ENCODE peak calls at places on chromosomes 11 and 22, in nine cellular contexts. One of them, this sample, is unnamed.

GRCh38 chr11:104142701-104143100 is 21.2 kb downstream of the PDGFD start:
- DNase-seq in transverse colon: no peak
- DNase-seq in GM03348: no peak
- DNase-seq in globus pallidus: no peak
- DNase-seq in kidney epithelial cell: no peak
- DNase-seq in stimulated activated CD8-positive, alpha-beta memory T cell treated with anti-CD3 and anti-CD28 coated beads, Interleukin-4, amount 100 ng/mL, for 24 hours: no peak
- DNase-seq in activated naive CD4-positive, alpha-beta T cell treated with anti-CD3 and anti-CD28 coated beads for 36 hours: no peak
- DNase-seq in AG10803: no peak
- DNase-seq in EL: no peak
- DNase-seq in this sample: no peak

GRCh38 chr22:31106651-31107205 is 640 bp downstream of the SELENOM start:
- DNase-seq in transverse colon: no peak
- DNase-seq in GM03348: peak; percentile 71
- DNase-seq in globus pallidus: no peak
- DNase-seq in AG10803: peak; percentile 66
- DNase-seq in activated naive CD4-positive, alpha-beta T cell treated with anti-CD3 and anti-CD28 coated beads for 36 hours: no peak
- DNase-seq in kidney epithelial cell: no peak
- DNase-seq in stimulated activated CD8-positive, alpha-beta memory T cell treated with anti-CD3 and anti-CD28 coated beads, Interleukin-4, amount 100 ng/mL, for 24 hours: no peak
- DNase-seq in EL: peak; percentile 66
- DNase-seq in this sample: no peak

GRCh38 chr11:34161361-34161760 is 55.9 kb downstream of the NAT10 start:
- DNase-seq in AG10803: no peak
- DNase-seq in globus pallidus: no peak
- DNase-seq in kidney epithelial cell: no peak
- DNase-seq in transverse colon: no peak
- DNase-seq in GM03348: no peak
- DNase-seq in stimulated activated CD8-positive, alpha-beta memory T cell treated with anti-CD3 and anti-CD28 coated beads, Interleukin-4, amount 100 ng/mL, for 24 hours: no peak
- DNase-seq in EL: no peak
- DNase-seq in activated naive CD4-positive, alpha-beta T cell treated with anti-CD3 and anti-CD28 coated beads for 36 hours: no peak
- DNase-seq in this sample: no peak

GRCh38 chr11:69060005-69060404 is 11.3 kb downstream of the TPCN2 start:
- DNase-seq in activated naive CD4-positive, alpha-beta T cell treated with anti-CD3 and anti-CD28 coated beads for 36 hours: no peak
- DNase-seq in AG10803: no peak
- DNase-seq in stimulated activated CD8-positive, alpha-beta memory T cell treated with anti-CD3 and anti-CD28 coated beads, Interleukin-4, amount 100 ng/mL, for 24 hours: no peak
- DNase-seq in transverse colon: no peak
- DNase-seq in kidney epithelial cell: no peak
- DNase-seq in EL: no peak
- DNase-seq in GM03348: no peak
- DNase-seq in globus pallidus: no peak
- DNase-seq in this sample: no peak

GRCh38 chr22:23225724-23226496 is 45.6 kb downstream of the BCR start:
- DNase-seq in AG10803: peak; percentile 61
- DNase-seq in GM03348: peak; percentile 83
- DNase-seq in EL: peak; percentile 50
- DNase-seq in activated naive CD4-positive, alpha-beta T cell treated with anti-CD3 and anti-CD28 coated beads for 36 hours: peak; percentile 73
- DNase-seq in stimulated activated CD8-positive, alpha-beta memory T cell treated with anti-CD3 and anti-CD28 coated beads, Interleukin-4, amount 100 ng/mL, for 24 hours: no peak
- DNase-seq in transverse colon: peak; percentile 77
- DNase-seq in kidney epithelial cell: no peak
- DNase-seq in globus pallidus: no peak
- DNase-seq in this sample: no peak

GRCh38 chr11:70796601-70797000 is 398.3 kb downstream of the CTTN start:
- DNase-seq in GM03348: no peak
- DNase-seq in kidney epithelial cell: no peak
- DNase-seq in AG10803: no peak
- DNase-seq in globus pallidus: no peak
- DNase-seq in EL: no peak
- DNase-seq in stimulated activated CD8-positive, alpha-beta memory T cell treated with anti-CD3 and anti-CD28 coated beads, Interleukin-4, amount 100 ng/mL, for 24 hours: no peak
- DNase-seq in activated naive CD4-positive, alpha-beta T cell treated with anti-CD3 and anti-CD28 coated beads for 36 hours: no peak
- DNase-seq in transverse colon: no peak
- DNase-seq in this sample: no peak

GRCh38 chr11:32052218-32052617 is 38.7 kb upstream of the RCN1 start:
- DNase-seq in transverse colon: peak; percentile 46
- DNase-seq in activated naive CD4-positive, alpha-beta T cell treated with anti-CD3 and anti-CD28 coated beads for 36 hours: peak; percentile 72
- DNase-seq in globus pallidus: peak; percentile 37
- DNase-seq in GM03348: peak; percentile 74
- DNase-seq in stimulated activated CD8-positive, alpha-beta memory T cell treated with anti-CD3 and anti-CD28 coated beads, Interleukin-4, amount 100 ng/mL, for 24 hours: peak; percentile 2
- DNase-seq in AG10803: peak; percentile 56
- DNase-seq in kidney epithelial cell: no peak
- DNase-seq in EL: peak; percentile 65
- DNase-seq in this sample: no peak

GRCh38 chr22:43209523-43209890 is 22.6 kb upstream of the TTLL12 start:
- DNase-seq in transverse colon: no peak
- DNase-seq in globus pallidus: no peak
- DNase-seq in activated naive CD4-positive, alpha-beta T cell treated with anti-CD3 and anti-CD28 coated beads for 36 hours: no peak
- DNase-seq in EL: no peak
- DNase-seq in AG10803: no peak
- DNase-seq in stimulated activated CD8-positive, alpha-beta memory T cell treated with anti-CD3 and anti-CD28 coated beads, Interleukin-4, amount 100 ng/mL, for 24 hours: no peak
- DNase-seq in GM03348: no peak
- DNase-seq in kidney epithelial cell: no peak
- DNase-seq in this sample: no peak

GRCh38 chr22:42902875-42903510 is 45.9 kb upstream of the ARFGAP3 start:
- DNase-seq in kidney epithelial cell: no peak
- DNase-seq in transverse colon: peak; percentile 38
- DNase-seq in AG10803: peak; percentile 31
- DNase-seq in stimulated activated CD8-positive, alpha-beta memory T cell treated with anti-CD3 and anti-CD28 coated beads, Interleukin-4, amount 100 ng/mL, for 24 hours: no peak
- DNase-seq in GM03348: no peak
- DNase-seq in EL: peak; percentile 43
- DNase-seq in globus pallidus: no peak
- DNase-seq in activated naive CD4-positive, alpha-beta T cell treated with anti-CD3 and anti-CD28 coated beads for 36 hours: peak; percentile 17
- DNase-seq in this sample: no peak

GRCh38 chr22:25950101-25950500 is 208.1 kb downstream of the MYO18B start:
- DNase-seq in activated naive CD4-positive, alpha-beta T cell treated with anti-CD3 and anti-CD28 coated beads for 36 hours: peak; percentile 43
- DNase-seq in stimulated activated CD8-positive, alpha-beta memory T cell treated with anti-CD3 and anti-CD28 coated beads, Interleukin-4, amount 100 ng/mL, for 24 hours: no peak
- DNase-seq in AG10803: no peak
- DNase-seq in kidney epithelial cell: no peak
- DNase-seq in globus pallidus: no peak
- DNase-seq in GM03348: no peak
- DNase-seq in transverse colon: no peak
- DNase-seq in EL: no peak
- DNase-seq in this sample: no peak

GRCh38 chr22:37464181-37464580 is 22.0 kb downstream of the MFNG start:
- DNase-seq in AG10803: no peak
- DNase-seq in kidney epithelial cell: no peak
- DNase-seq in EL: peak; percentile 19
- DNase-seq in globus pallidus: no peak
- DNase-seq in activated naive CD4-positive, alpha-beta T cell treated with anti-CD3 and anti-CD28 coated beads for 36 hours: no peak
- DNase-seq in GM03348: no peak
- DNase-seq in stimulated activated CD8-positive, alpha-beta memory T cell treated with anti-CD3 and anti-CD28 coated beads, Interleukin-4, amount 100 ng/mL, for 24 hours: no peak
- DNase-seq in transverse colon: peak; percentile 17
- DNase-seq in this sample: no peak

GRCh38 chr11:124725719-124726105 is 14.0 kb upstream of the NRGN start:
- DNase-seq in kidney epithelial cell: no peak
- DNase-seq in transverse colon: no peak
- DNase-seq in GM03348: peak; percentile 38
- DNase-seq in EL: peak; percentile 48
- DNase-seq in AG10803: peak; percentile 36
- DNase-seq in stimulated activated CD8-positive, alpha-beta memory T cell treated with anti-CD3 and anti-CD28 coated beads, Interleukin-4, amount 100 ng/mL, for 24 hours: no peak
- DNase-seq in activated naive CD4-positive, alpha-beta T cell treated with anti-CD3 and anti-CD28 coated beads for 36 hours: no peak
- DNase-seq in globus pallidus: no peak
- DNase-seq in this sample: no peak

GRCh38 chr22:25563757-25564319 is 637 bp upstream of the GRK3 start:
- DNase-seq in AG10803: no peak
- DNase-seq in GM03348: no peak
- DNase-seq in stimulated activated CD8-positive, alpha-beta memory T cell treated with anti-CD3 and anti-CD28 coated beads, Interleukin-4, amount 100 ng/mL, for 24 hours: peak; percentile 2
- DNase-seq in kidney epithelial cell: no peak
- DNase-seq in activated naive CD4-positive, alpha-beta T cell treated with anti-CD3 and anti-CD28 coated beads for 36 hours: peak; percentile 41
- DNase-seq in globus pallidus: no peak
- DNase-seq in transverse colon: peak; percentile 28
- DNase-seq in EL: no peak
- DNase-seq in this sample: no peak

GRCh38 chr11:120058931-120059330 is 79.0 kb downstream of the TRIM29 start:
- DNase-seq in transverse colon: no peak
- DNase-seq in AG10803: no peak
- DNase-seq in globus pallidus: no peak
- DNase-seq in stimulated activated CD8-positive, alpha-beta memory T cell treated with anti-CD3 and anti-CD28 coated beads, Interleukin-4, amount 100 ng/mL, for 24 hours: no peak
- DNase-seq in activated naive CD4-positive, alpha-beta T cell treated with anti-CD3 and anti-CD28 coated beads for 36 hours: no peak
- DNase-seq in EL: no peak
- DNase-seq in kidney epithelial cell: no peak
- DNase-seq in GM03348: no peak
- DNase-seq in this sample: no peak

GRCh38 chr11:64132982-64133705 is 32.8 kb downstream of the MACROD1 start:
- DNase-seq in AG10803: no peak
- DNase-seq in transverse colon: no peak
- DNase-seq in EL: no peak
- DNase-seq in globus pallidus: no peak
- DNase-seq in GM03348: no peak
- DNase-seq in stimulated activated CD8-positive, alpha-beta memory T cell treated with anti-CD3 and anti-CD28 coated beads, Interleukin-4, amount 100 ng/mL, for 24 hours: no peak
- DNase-seq in activated naive CD4-positive, alpha-beta T cell treated with anti-CD3 and anti-CD28 coated beads for 36 hours: no peak
- DNase-seq in kidney epithelial cell: no peak
- DNase-seq in this sample: no peak

GRCh38 chr22:22709719-22710445 is 65.5 kb downstream of the GGTLC2 start:
- DNase-seq in transverse colon: no peak
- DNase-seq in EL: no peak
- DNase-seq in GM03348: no peak
- DNase-seq in kidney epithelial cell: no peak
- DNase-seq in stimulated activated CD8-positive, alpha-beta memory T cell treated with anti-CD3 and anti-CD28 coated beads, Interleukin-4, amount 100 ng/mL, for 24 hours: no peak
- DNase-seq in AG10803: no peak
- DNase-seq in activated naive CD4-positive, alpha-beta T cell treated with anti-CD3 and anti-CD28 coated beads for 36 hours: peak; percentile 22
- DNase-seq in globus pallidus: no peak
- DNase-seq in this sample: no peak

GRCh38 chr11:75079546-75079945 is 17.1 kb downstream of the OR2AT4 start:
- DNase-seq in EL: no peak
- DNase-seq in activated naive CD4-positive, alpha-beta T cell treated with anti-CD3 and anti-CD28 coated beads for 36 hours: no peak
- DNase-seq in kidney epithelial cell: no peak
- DNase-seq in globus pallidus: no peak
- DNase-seq in stimulated activated CD8-positive, alpha-beta memory T cell treated with anti-CD3 and anti-CD28 coated beads, Interleukin-4, amount 100 ng/mL, for 24 hours: no peak
- DNase-seq in AG10803: no peak
- DNase-seq in transverse colon: no peak
- DNase-seq in GM03348: no peak
- DNase-seq in this sample: no peak

GRCh38 chr11:121418625-121419114 is 33.4 kb upstream of the SORL1 start:
- DNase-seq in transverse colon: peak; percentile 36
- DNase-seq in globus pallidus: no peak
- DNase-seq in kidney epithelial cell: no peak
- DNase-seq in EL: no peak
- DNase-seq in AG10803: no peak
- DNase-seq in activated naive CD4-positive, alpha-beta T cell treated with anti-CD3 and anti-CD28 coated beads for 36 hours: peak; percentile 68
- DNase-seq in GM03348: no peak
- DNase-seq in stimulated activated CD8-positive, alpha-beta memory T cell treated with anti-CD3 and anti-CD28 coated beads, Interleukin-4, amount 100 ng/mL, for 24 hours: no peak
- DNase-seq in this sample: no peak

GRCh38 chr22:47622541-47622940 is 860.1 kb downstream of the TBC1D22A start:
- DNase-seq in activated naive CD4-positive, alpha-beta T cell treated with anti-CD3 and anti-CD28 coated beads for 36 hours: no peak
- DNase-seq in kidney epithelial cell: no peak
- DNase-seq in EL: no peak
- DNase-seq in transverse colon: no peak
- DNase-seq in AG10803: no peak
- DNase-seq in stimulated activated CD8-positive, alpha-beta memory T cell treated with anti-CD3 and anti-CD28 coated beads, Interleukin-4, amount 100 ng/mL, for 24 hours: no peak
- DNase-seq in globus pallidus: no peak
- DNase-seq in GM03348: no peak
- DNase-seq in this sample: no peak

GRCh38 chr22:37069719-37070118 is 18.2 kb downstream of the KCTD17 start:
- DNase-seq in transverse colon: no peak
- DNase-seq in kidney epithelial cell: no peak
- DNase-seq in AG10803: no peak
- DNase-seq in EL: no peak
- DNase-seq in activated naive CD4-positive, alpha-beta T cell treated with anti-CD3 and anti-CD28 coated beads for 36 hours: no peak
- DNase-seq in stimulated activated CD8-positive, alpha-beta memory T cell treated with anti-CD3 and anti-CD28 coated beads, Interleukin-4, amount 100 ng/mL, for 24 hours: no peak
- DNase-seq in globus pallidus: no peak
- DNase-seq in GM03348: no peak
- DNase-seq in this sample: no peak

GRCh38 chr11:128630367-128631230 is 43.2 kb upstream of the ETS1 start:
- DNase-seq in transverse colon: peak; percentile 94
- DNase-seq in kidney epithelial cell: peak; percentile 39
- DNase-seq in EL: peak; percentile 86
- DNase-seq in globus pallidus: peak; percentile 76
- DNase-seq in GM03348: peak; percentile 88
- DNase-seq in stimulated activated CD8-positive, alpha-beta memory T cell treated with anti-CD3 and anti-CD28 coated beads, Interleukin-4, amount 100 ng/mL, for 24 hours: peak; percentile 81
- DNase-seq in activated naive CD4-positive, alpha-beta T cell treated with anti-CD3 and anti-CD28 coated beads for 36 hours: peak; percentile 97
- DNase-seq in AG10803: peak; percentile 81
- DNase-seq in this sample: peak; percentile 13

GRCh38 chr11:70200212-70200844 is 2.8 kb upstream of the FADD start:
- DNase-seq in globus pallidus: no peak
- DNase-seq in kidney epithelial cell: no peak
- DNase-seq in AG10803: no peak
- DNase-seq in GM03348: no peak
- DNase-seq in transverse colon: no peak
- DNase-seq in stimulated activated CD8-positive, alpha-beta memory T cell treated with anti-CD3 and anti-CD28 coated beads, Interleukin-4, amount 100 ng/mL, for 24 hours: no peak
- DNase-seq in activated naive CD4-positive, alpha-beta T cell treated with anti-CD3 and anti-CD28 coated beads for 36 hours: no peak
- DNase-seq in EL: no peak
- DNase-seq in this sample: peak; percentile 32

GRCh38 chr11:12090061-12090572 is 20.3 kb upstream of the MICAL2 start:
- DNase-seq in EL: peak; percentile 82
- DNase-seq in globus pallidus: no peak
- DNase-seq in activated naive CD4-positive, alpha-beta T cell treated with anti-CD3 and anti-CD28 coated beads for 36 hours: peak; percentile 22
- DNase-seq in transverse colon: no peak
- DNase-seq in kidney epithelial cell: no peak
- DNase-seq in stimulated activated CD8-positive, alpha-beta memory T cell treated with anti-CD3 and anti-CD28 coated beads, Interleukin-4, amount 100 ng/mL, for 24 hours: no peak
- DNase-seq in GM03348: peak; percentile 32
- DNase-seq in AG10803: peak; percentile 76
- DNase-seq in this sample: peak; percentile 98

GRCh38 chr22:47102648-47103047 is 340.2 kb downstream of the TBC1D22A start:
- DNase-seq in globus pallidus: no peak
- DNase-seq in AG10803: no peak
- DNase-seq in EL: no peak
- DNase-seq in transverse colon: no peak
- DNase-seq in activated naive CD4-positive, alpha-beta T cell treated with anti-CD3 and anti-CD28 coated beads for 36 hours: no peak
- DNase-seq in stimulated activated CD8-positive, alpha-beta memory T cell treated with anti-CD3 and anti-CD28 coated beads, Interleukin-4, amount 100 ng/mL, for 24 hours: no peak
- DNase-seq in kidney epithelial cell: no peak
- DNase-seq in GM03348: no peak
- DNase-seq in this sample: no peak

GRCh38 chr11:129375731-129376657 is at the start of gene BARX2:
- DNase-seq in activated naive CD4-positive, alpha-beta T cell treated with anti-CD3 and anti-CD28 coated beads for 36 hours: peak; percentile 77
- DNase-seq in globus pallidus: peak; percentile 35
- DNase-seq in stimulated activated CD8-positive, alpha-beta memory T cell treated with anti-CD3 and anti-CD28 coated beads, Interleukin-4, amount 100 ng/mL, for 24 hours: no peak
- DNase-seq in AG10803: peak; percentile 40
- DNase-seq in kidney epithelial cell: peak; percentile 16
- DNase-seq in GM03348: peak; percentile 75
- DNase-seq in transverse colon: peak; percentile 79
- DNase-seq in EL: peak; percentile 32
- DNase-seq in this sample: no peak

GRCh38 chr11:33779849-33780528 is 5.7 kb upstream of the FBXO3 start:
- DNase-seq in AG10803: peak; percentile 81
- DNase-seq in activated naive CD4-positive, alpha-beta T cell treated with anti-CD3 and anti-CD28 coated beads for 36 hours: no peak
- DNase-seq in transverse colon: no peak
- DNase-seq in globus pallidus: no peak
- DNase-seq in kidney epithelial cell: no peak
- DNase-seq in EL: peak; percentile 80
- DNase-seq in stimulated activated CD8-positive, alpha-beta memory T cell treated with anti-CD3 and anti-CD28 coated beads, Interleukin-4, amount 100 ng/mL, for 24 hours: no peak
- DNase-seq in GM03348: peak; percentile 75
- DNase-seq in this sample: no peak

GRCh38 chr11:65113361-65113756 is 1.7 kb downstream of the TM7SF2 start:
- DNase-seq in kidney epithelial cell: no peak
- DNase-seq in globus pallidus: no peak
- DNase-seq in GM03348: no peak
- DNase-seq in transverse colon: no peak
- DNase-seq in EL: no peak
- DNase-seq in stimulated activated CD8-positive, alpha-beta memory T cell treated with anti-CD3 and anti-CD28 coated beads, Interleukin-4, amount 100 ng/mL, for 24 hours: no peak
- DNase-seq in activated naive CD4-positive, alpha-beta T cell treated with anti-CD3 and anti-CD28 coated beads for 36 hours: no peak
- DNase-seq in AG10803: no peak
- DNase-seq in this sample: no peak

GRCh38 chr11:17601206-17602075 is 54.4 kb downstream of the OTOG start:
- DNase-seq in AG10803: no peak
- DNase-seq in EL: no peak
- DNase-seq in stimulated activated CD8-positive, alpha-beta memory T cell treated with anti-CD3 and anti-CD28 coated beads, Interleukin-4, amount 100 ng/mL, for 24 hours: no peak
- DNase-seq in transverse colon: no peak
- DNase-seq in activated naive CD4-positive, alpha-beta T cell treated with anti-CD3 and anti-CD28 coated beads for 36 hours: no peak
- DNase-seq in globus pallidus: no peak
- DNase-seq in kidney epithelial cell: no peak
- DNase-seq in GM03348: peak; percentile 13
- DNase-seq in this sample: no peak

GRCh38 chr11:43830928-43831440 is 49.6 kb upstream of the ALKBH3 start:
- DNase-seq in AG10803: peak; percentile 99
- DNase-seq in GM03348: peak; percentile 89
- DNase-seq in globus pallidus: no peak
- DNase-seq in kidney epithelial cell: peak; percentile 100
- DNase-seq in stimulated activated CD8-positive, alpha-beta memory T cell treated with anti-CD3 and anti-CD28 coated beads, Interleukin-4, amount 100 ng/mL, for 24 hours: peak; percentile 17
- DNase-seq in EL: peak; percentile 99
- DNase-seq in transverse colon: peak; percentile 8
- DNase-seq in activated naive CD4-positive, alpha-beta T cell treated with anti-CD3 and anti-CD28 coated beads for 36 hours: peak; percentile 80
- DNase-seq in this sample: peak; percentile 96

GRCh38 chr22:32720924-32721323 is 80.6 kb upstream of the TIMP3 start:
- DNase-seq in globus pallidus: no peak
- DNase-seq in stimulated activated CD8-positive, alpha-beta memory T cell treated with anti-CD3 and anti-CD28 coated beads, Interleukin-4, amount 100 ng/mL, for 24 hours: no peak
- DNase-seq in AG10803: peak; percentile 72
- DNase-seq in EL: peak; percentile 41
- DNase-seq in kidney epithelial cell: no peak
- DNase-seq in activated naive CD4-positive, alpha-beta T cell treated with anti-CD3 and anti-CD28 coated beads for 36 hours: peak; percentile 20
- DNase-seq in GM03348: peak; percentile 54
- DNase-seq in transverse colon: no peak
- DNase-seq in this sample: no peak

GRCh38 chr22:47187558-47187957 is 425.1 kb downstream of the TBC1D22A start:
- DNase-seq in AG10803: no peak
- DNase-seq in globus pallidus: no peak
- DNase-seq in GM03348: no peak
- DNase-seq in activated naive CD4-positive, alpha-beta T cell treated with anti-CD3 and anti-CD28 coated beads for 36 hours: no peak
- DNase-seq in EL: no peak
- DNase-seq in stimulated activated CD8-positive, alpha-beta memory T cell treated with anti-CD3 and anti-CD28 coated beads, Interleukin-4, amount 100 ng/mL, for 24 hours: no peak
- DNase-seq in kidney epithelial cell: no peak
- DNase-seq in transverse colon: no peak
- DNase-seq in this sample: no peak